ENCODE peak calls at places on chromosomes 4 and X, in eight cellular contexts. B is lower lobe of right lung, K is MM.1S, E is K562, T is sigmoid colon, J is A549, H is trophoblast cell, M is breast epithelium. U is an unnamed sample. For H3K4me1, the result is how much of the 10 kb centered on the place peaks cover.

GRCh38 chr4:47002593-47002992 is 9.2 kb upstream of the GABRA4 start:
- DNase-seq in B (no peak), K (no peak), E (no peak), T (no peak), J (no peak), H (peak), M (no peak), U (no peak)

GRCh38 chr4:127781303-127782024 is 658 bp upstream of the HSPA4L start:
- DNase-seq in B (peak), K (no peak), E (no peak), T (peak), J (no peak), H (peak), M (peak), U (peak)

GRCh38 chrX:130125090-130125489 is 14.8 kb upstream of the ELF4 start:
- DNase-seq in B (no peak), K (no peak), E (peak), T (peak), J (no peak), H (peak), M (peak), U (no peak)

GRCh38 chr4:186264660-186265059 is 1.3 kb upstream of the F11 start:
- DNase-seq in B (no peak), K (no peak), E (no peak), T (no peak), J (no peak), H (no peak), M (no peak), U (no peak)

GRCh38 chr4:96736352-96736889 is 896.5 kb downstream of the PDHA2 start:
- DNase-seq in B (no peak), K (no peak), E (no peak), T (no peak), J (peak), H (peak), M (no peak), U (no peak)

GRCh38 chrX:9611436-9612145 is 146.7 kb downstream of the TBL1X start:
- DNase-seq in B (no peak), K (no peak), E (no peak), T (no peak), J (no peak), H (no peak), M (no peak), U (no peak)

GRCh38 chr4:166435449-166435848 is 562.4 kb downstream of the TLL1 start:
- DNase-seq in B (no peak), K (no peak), E (no peak), T (no peak), J (peak), H (peak), M (no peak), U (no peak)

GRCh38 chrX:129006491-129006890 is 516.8 kb downstream of the SMARCA1 start:
- DNase-seq in B (no peak), K (no peak), E (no peak), T (no peak), J (no peak), H (no peak), M (no peak), U (no peak)

GRCh38 chr4:170243662-170244288 is 154.0 kb upstream of the AADAT start:
- DNase-seq in B (no peak), K (no peak), E (no peak), T (no peak), J (no peak), H (peak), M (no peak), U (no peak)

GRCh38 chr4:188554413-188554812 is 415.2 kb downstream of the TRIML1 start:
- DNase-seq in B (no peak), K (no peak), E (no peak), T (no peak), J (no peak), H (peak), M (no peak), U (no peak)

GRCh38 chrX:22025751-22026150 is 6.4 kb upstream of the PHEX start:
- DNase-seq in B (no peak), K (no peak), E (no peak), T (no peak), J (no peak), H (peak), M (no peak), U (peak)

GRCh38 chr4:162497564-162498167 is 333.9 kb upstream of the FSTL5 start:
- DNase-seq in B (no peak), K (peak), E (peak), T (no peak), J (peak), H (peak), M (no peak), U (peak)

GRCh38 chr4:48343035-48343434 is 1.7 kb downstream of the SLAIN2 start:
- DNase-seq in B (no peak), K (no peak), E (no peak), T (no peak), J (no peak), H (no peak), M (no peak), U (no peak)

DNA sequence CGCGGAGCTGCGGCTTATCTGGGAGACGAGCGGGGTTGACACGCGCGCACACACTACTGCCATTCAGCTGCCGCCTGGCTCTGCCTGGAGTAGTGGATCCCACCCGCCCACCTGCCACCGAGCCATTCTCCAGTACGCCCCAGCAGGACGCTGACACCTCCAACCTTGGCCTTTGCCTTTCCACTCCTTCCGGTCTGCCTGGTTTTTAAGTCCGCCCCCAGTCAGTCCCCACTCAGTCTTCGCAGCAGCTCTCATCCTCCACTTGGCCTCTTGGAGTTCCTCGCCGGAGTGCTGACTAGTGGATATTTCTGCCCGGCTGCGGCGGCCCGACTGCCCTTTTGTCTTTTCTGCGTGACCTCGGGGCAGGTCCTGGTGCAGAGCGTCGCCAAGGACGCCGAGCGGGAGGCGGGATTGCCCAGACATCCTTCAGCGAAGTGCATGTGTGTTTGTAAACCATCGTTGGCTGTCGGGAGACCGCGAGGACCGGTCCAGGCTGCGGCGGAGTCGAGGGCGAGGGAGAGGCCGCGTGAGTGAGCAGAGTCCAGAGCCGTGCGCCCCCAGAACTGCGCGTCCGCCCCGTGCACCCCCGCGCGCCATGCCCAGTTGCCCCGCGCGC is 1.1 kb downstream of the SLIT2 start:
- DNase-seq in B (peak), K (peak), E (no peak), T (peak), J (no peak), H (no peak), M (peak), U (no peak)
- H3K4me1 ChIP-seq in B (under half), K (under half), E (under half), T (under half), J (under half), H (under half), M (under half), U (under half)

GRCh38 chr4:7247521-7247920 is 55.2 kb downstream of the SORCS2 start:
- DNase-seq in B (no peak), K (no peak), E (no peak), T (no peak), J (no peak), H (no peak), M (no peak), U (no peak)

GRCh38 chr4:7243609-7244342 is 51.4 kb downstream of the SORCS2 start:
- DNase-seq in B (no peak), K (no peak), E (no peak), T (no peak), J (no peak), H (no peak), M (no peak), U (no peak)

GRCh38 chr4:7244343-7244680 is 52.0 kb downstream of the SORCS2 start:
- DNase-seq in B (no peak), K (no peak), E (no peak), T (no peak), J (no peak), H (no peak), M (no peak), U (no peak)

GRCh38 chr4:7242766-7243165 is 50.4 kb downstream of the SORCS2 start:
- DNase-seq in B (no peak), K (no peak), E (no peak), T (no peak), J (no peak), H (no peak), M (no peak), U (no peak)

DNA sequence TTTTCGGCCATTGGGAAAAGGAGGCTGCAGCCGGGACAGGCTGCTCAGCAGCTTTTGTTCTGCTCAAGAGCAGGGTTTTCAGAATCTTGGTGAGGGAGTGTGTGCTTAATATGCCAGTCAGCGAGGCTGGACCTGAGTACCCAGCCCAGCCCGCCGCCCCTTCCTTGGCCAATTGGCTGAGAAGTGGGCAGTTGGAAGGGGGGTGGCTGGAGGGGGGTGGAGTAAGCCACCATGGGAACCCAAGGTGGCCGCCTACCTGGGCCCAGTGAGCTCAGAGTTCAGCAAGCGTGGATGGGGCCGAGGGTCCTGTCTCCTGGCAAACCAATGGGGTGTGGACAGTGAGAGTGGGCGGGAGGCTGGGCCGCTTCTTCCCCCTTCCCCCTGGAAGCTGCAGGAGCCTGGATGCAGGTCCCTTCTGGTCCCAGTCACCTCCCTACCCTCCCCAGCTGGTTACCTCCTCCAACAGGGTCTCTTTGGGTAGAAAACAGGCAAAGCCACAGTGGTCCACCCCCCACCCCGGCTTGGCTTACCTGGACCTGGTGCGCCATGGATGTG is 52.5 kb downstream of the SORCS2 start:
- DNase-seq in B (no peak), K (no peak), E (no peak), T (no peak), J (no peak), H (no peak), M (no peak), U (no peak)
- H3K27ac ChIP-seq in B (no peak), K (no peak), E (no peak), T (no peak), J (no peak), H (no peak), M (no peak), U (no peak)

DNA sequence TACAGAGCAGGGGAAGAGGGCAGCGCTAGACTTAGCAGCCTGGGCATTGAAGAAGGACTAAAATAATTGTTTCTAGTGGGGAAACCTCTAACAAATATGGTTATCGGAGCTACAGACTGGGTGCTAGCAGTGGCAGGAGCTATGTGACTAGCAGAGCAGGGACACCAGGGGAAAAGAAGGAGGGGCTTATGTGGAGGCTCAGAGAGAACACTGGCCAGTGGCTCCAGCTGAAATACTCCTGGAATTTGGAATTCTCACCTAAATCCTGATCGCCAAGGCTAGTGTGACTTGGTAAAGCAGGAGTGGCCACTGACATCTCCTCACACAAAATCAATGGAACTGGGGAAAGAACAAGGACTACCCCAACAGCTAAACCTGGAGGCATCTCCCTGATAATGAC is 2.0 kb downstream of the TAPT1 start:
- DNase-seq in B (no peak), K (no peak), E (peak), T (no peak), J (no peak), H (peak), M (no peak), U (no peak)
- H3K4me1 ChIP-seq in B (under half), K (under half), E (under half), T (under half), J (under half), H (under half), M (under half), U (under half)

GRCh38 chrX:154719132-154719675 is 31.7 kb downstream of the GAB3 start:
- DNase-seq in B (no peak), K (no peak), E (peak), T (no peak), J (no peak), H (peak), M (no peak), U (peak)
- H3K27ac ChIP-seq in B (peak), K (no peak), E (peak), T (no peak), J (no peak), H (no peak), M (no peak), U (peak)

GRCh38 chr4:6618386-6619115 is 21.9 kb upstream of the MRFAP1 start:
- DNase-seq in B (peak), K (no peak), E (no peak), T (peak), J (no peak), H (no peak), M (no peak), U (no peak)
- H3K4me1 ChIP-seq in B (under half), K (under half), E (under half), T (under half), J (under half), H (under half), M (under half), U (under half)

GRCh38 chr4:7777871-7778523 is 161.7 kb downstream of the AFAP1 start:
- DNase-seq in B (no peak), K (no peak), E (no peak), T (peak), J (no peak), H (no peak), M (peak), U (no peak)
- H3K27ac ChIP-seq in B (peak), K (no peak), E (no peak), T (peak), J (no peak), H (no peak), M (no peak), U (peak)

DNA sequence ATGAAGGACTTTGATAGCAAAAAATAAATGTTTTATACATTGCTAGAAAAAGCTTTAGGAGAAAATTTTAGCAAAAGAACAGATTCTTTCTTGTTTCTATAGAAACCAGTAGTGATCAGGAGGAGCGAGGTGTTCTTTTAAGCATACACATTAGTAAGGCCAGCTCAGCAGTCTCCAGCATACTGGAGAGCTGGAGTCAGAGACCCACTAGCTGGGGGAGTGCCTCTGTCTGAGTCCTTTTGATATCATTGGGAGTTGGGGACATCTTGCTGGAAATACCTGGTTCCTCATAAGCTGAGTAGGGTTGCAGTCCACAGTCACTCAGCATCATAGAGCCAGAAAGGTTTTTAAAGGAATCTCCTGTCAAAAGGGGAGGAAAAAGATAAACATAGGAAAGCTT is 67.4 kb downstream of the AFF2 start:
- DNase-seq in B (no peak), K (no peak), E (peak), T (no peak), J (no peak), H (no peak), M (no peak), U (no peak)
- H3K4me1 ChIP-seq in B (under half), K (under half), E (under half), T (under half), J (under half), H (under half), M (under half), U (under half)

GRCh38 chr4:7030856-7031255 is 12.3 kb upstream of the TADA2B start:
- DNase-seq in B (no peak), K (no peak), E (no peak), T (no peak), J (no peak), H (no peak), M (no peak), U (no peak)

GRCh38 chr4:7032591-7032990 is 10.6 kb upstream of the TADA2B start:
- DNase-seq in B (no peak), K (no peak), E (no peak), T (no peak), J (no peak), H (no peak), M (no peak), U (no peak)

GRCh38 chr4:7037425-7037824 is 5.7 kb upstream of the TADA2B start:
- DNase-seq in B (no peak), K (no peak), E (no peak), T (no peak), J (no peak), H (no peak), M (no peak), U (peak)

GRCh38 chr4:7031526-7032449 is 11.4 kb upstream of the TADA2B start:
- DNase-seq in B (no peak), K (no peak), E (peak), T (no peak), J (no peak), H (no peak), M (no peak), U (no peak)

GRCh38 chr4:7034262-7035081 is 8.7 kb upstream of the TADA2B start:
- DNase-seq in B (peak), K (no peak), E (no peak), T (no peak), J (peak), H (peak), M (no peak), U (no peak)
- H3K27ac ChIP-seq in B (peak), K (no peak), E (no peak), T (no peak), J (peak), H (no peak), M (peak), U (no peak)

GRCh38 chr4:37662861-37663390 is 23.2 kb downstream of the RELL1 start:
- DNase-seq in B (no peak), K (no peak), E (no peak), T (no peak), J (peak), H (no peak), M (no peak), U (no peak)

GRCh38 chr4:37663552-37663951 is 22.6 kb downstream of the RELL1 start:
- DNase-seq in B (no peak), K (no peak), E (peak), T (no peak), J (no peak), H (no peak), M (no peak), U (no peak)

GRCh38 chr4:37662306-37662705 is 23.9 kb downstream of the RELL1 start:
- DNase-seq in B (no peak), K (no peak), E (no peak), T (no peak), J (no peak), H (no peak), M (no peak), U (no peak)

GRCh38 chr4:37664696-37665095 is 21.5 kb downstream of the RELL1 start:
- DNase-seq in B (no peak), K (no peak), E (no peak), T (no peak), J (no peak), H (no peak), M (no peak), U (no peak)

GRCh38 chr4:37661643-37662221 is 24.4 kb downstream of the RELL1 start:
- DNase-seq in B (no peak), K (no peak), E (no peak), T (no peak), J (no peak), H (peak), M (no peak), U (no peak)
- H3K4me1 ChIP-seq in B (half or more), K (under half), E (under half), T (half or more), J (half or more), H (under half), M (under half), U (under half)